ENCODE peak calls at places on chromosome 1, in eight cellular contexts. J is coronary artery, E is colonic mucosa, C is epithelial cell of esophagus, F is spleen, P is retinal pigment epithelial cell, B is uterus, H is fibroblast of lung. K is an unnamed sample.

GRCh38 chr1:7808253-7808844 is 24.3 kb downstream of the PER3 start:
- DNase-seq in J (no peak), E (no peak), C (peak; percentile 61), F (no peak), P (no peak), B (no peak), H (peak; percentile 42), K (peak; percentile 26)

GRCh38 chr1:177302365-177303044 is 131.7 kb downstream of the BRINP2 start:
- DNase-seq in J (no peak), E (no peak), C (no peak), F (no peak), P (peak; percentile 73), B (no peak), H (no peak), K (no peak)

GRCh38 chr1:31476891-31477846 is 64.2 kb downstream of the SERINC2 start:
- DNase-seq in J (no peak), E (no peak), C (peak; percentile 73), F (no peak), P (no peak), B (no peak), H (no peak), K (no peak)

GRCh38 chr1:81053826-81054225 is 746.9 kb upstream of the ADGRL2 start:
- DNase-seq in J (no peak), E (no peak), C (no peak), F (no peak), P (no peak), B (no peak), H (no peak), K (no peak)

GRCh38 chr1:2812939-2813653 is 11.6 kb upstream of the TTC34 start:
- DNase-seq in J (no peak), E (no peak), C (no peak), F (no peak), P (no peak), B (no peak), H (no peak), K (no peak)

GRCh38 chr1:219784660-219785391 is 143.5 kb downstream of the SLC30A10 start:
- DNase-seq in J (no peak), E (no peak), C (no peak), F (no peak), P (no peak), B (peak; percentile 18), H (peak; percentile 73), K (no peak)

GRCh38 chr1:110210604-110211502 is 739 bp downstream of the KCNC4 start:
- DNase-seq in J (peak; percentile 80), E (peak; percentile 71), C (peak; percentile 45), F (peak; percentile 92), P (no peak), B (peak; percentile 40), H (peak; percentile 46), K (no peak)

GRCh38 chr1:205379056-205379455 is 22.3 kb upstream of the KLHDC8A start:
- DNase-seq in J (no peak), E (no peak), C (no peak), F (no peak), P (no peak), B (no peak), H (no peak), K (no peak)

GRCh38 chr1:159960721-159961381 is 6.8 kb upstream of the SLAMF9 start:
- DNase-seq in J (peak; percentile 83), E (peak; percentile 81), C (peak; percentile 97), F (no peak), P (no peak), B (no peak), H (peak; percentile 87), K (no peak)

GRCh38 chr1:192539450-192540132 is 36.0 kb upstream of the RGS1 start:
- DNase-seq in J (no peak), E (no peak), C (peak; percentile 45), F (no peak), P (peak; percentile 97), B (peak; percentile 24), H (peak; percentile 98), K (peak; percentile 99)

GRCh38 chr1:219660666-219661463 is 48.0 kb upstream of the ZC3H11B start:
- DNase-seq in J (peak; percentile 81), E (peak; percentile 82), C (peak; percentile 86), F (peak; percentile 84), P (peak; percentile 66), B (peak; percentile 82), H (peak; percentile 88), K (peak; percentile 89)

GRCh38 chr1:200979574-200980451 is 43.7 kb downstream of the KIF21B start:
- DNase-seq in J (no peak), E (peak; percentile 72), C (peak; percentile 30), F (peak; percentile 88), P (no peak), B (no peak), H (peak; percentile 6), K (no peak)

GRCh38 chr1:172137703-172138102 is 282.8 kb upstream of the C1orf105 start:
- DNase-seq in J (no peak), E (no peak), C (no peak), F (no peak), P (no peak), B (no peak), H (no peak), K (no peak)

GRCh38 chr1:27686223-27686990 is 14.4 kb upstream of the IFI6 start:
- DNase-seq in J (no peak), E (peak; percentile 90), C (peak; percentile 41), F (no peak), P (no peak), B (no peak), H (no peak), K (no peak)

GRCh38 chr1:150508982-150509381 is 1.1 kb downstream of the ECM1 start:
- DNase-seq in J (no peak), E (no peak), C (no peak), F (peak; percentile 41), P (no peak), B (no peak), H (no peak), K (no peak)
- H3K4me3 ChIP-seq in J (peak overlapping the region; percentile 31), E (no peak overlapping the region), C (no peak overlapping the region), F (no peak overlapping the region), P (no peak overlapping the region), B (no peak overlapping the region), H (no peak overlapping the region), K (no peak overlapping the region)

DNA sequence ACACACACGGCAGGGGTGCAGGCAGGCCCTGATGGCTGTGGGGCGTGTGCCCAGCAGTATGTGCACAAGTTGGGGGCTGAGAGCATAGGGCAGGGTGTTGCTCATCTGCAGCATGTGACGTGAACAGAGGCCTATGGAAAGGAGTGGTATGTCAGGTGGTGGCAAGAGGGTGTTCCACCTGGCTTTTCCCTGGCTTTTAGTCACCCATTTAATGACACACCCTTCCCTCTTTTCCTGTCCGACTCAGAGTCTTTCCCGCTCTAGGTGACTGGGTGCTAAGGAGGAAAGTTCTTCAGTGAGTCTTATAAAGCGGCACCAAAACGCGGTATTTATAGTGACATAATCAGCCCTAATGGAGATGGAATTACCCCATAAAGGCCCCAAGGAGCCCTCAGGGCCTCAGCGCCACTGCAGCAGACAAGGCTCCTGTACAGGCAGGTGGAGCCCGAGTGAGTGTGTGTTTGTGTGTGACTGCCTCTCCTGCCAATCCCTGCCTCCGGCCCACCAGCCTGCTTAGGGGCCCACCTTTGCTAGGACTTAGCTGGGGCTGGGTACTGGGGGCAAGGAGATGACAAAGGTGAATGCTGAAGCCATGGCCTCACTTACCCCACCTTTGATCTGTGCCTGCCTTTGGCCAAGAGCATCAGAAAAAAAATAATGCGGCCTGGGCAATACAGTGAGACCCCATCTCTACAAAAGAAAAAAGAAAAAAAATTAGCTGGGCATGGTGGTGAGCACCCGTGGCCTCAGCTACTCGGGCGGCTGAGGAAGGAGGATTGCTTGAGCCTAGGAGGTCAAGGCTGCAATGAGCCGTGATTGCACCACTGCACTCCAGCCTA is 3.3 kb upstream of the EPHA2 start:
- DNase-seq in J (no peak), E (peak; percentile 77), C (peak; percentile 97), F (no peak), P (no peak), B (no peak), H (no peak), K (no peak)
- TF ChIP-seq CTCF in J (no peak), E (no peak), C (no peak), F (no peak), P (no peak), B (no peak), H (no peak), K (no peak)

GRCh38 chr1:158203693-158204457 is 23.2 kb downstream of the CD1D start:
- DNase-seq in J (peak; percentile 54), E (peak; percentile 40), C (peak; percentile 72), F (no peak), P (peak; percentile 27), B (no peak), H (peak; percentile 49), K (peak; percentile 47)
- H3K4me3 ChIP-seq in J (no peak overlapping the region), E (no peak overlapping the region), C (no peak overlapping the region), F (no peak overlapping the region), P (no peak overlapping the region), B (no peak overlapping the region), H (no peak overlapping the region), K (no peak overlapping the region)

GRCh38 chr1:245516178-245516829 is 361.5 kb downstream of the KIF26B start:
- DNase-seq in J (no peak), E (no peak), C (no peak), F (no peak), P (no peak), B (no peak), H (peak; percentile 26), K (peak; percentile 29)

GRCh38 chr1:245512181-245512888 is 357.6 kb downstream of the KIF26B start:
- DNase-seq in J (no peak), E (no peak), C (no peak), F (no peak), P (no peak), B (no peak), H (peak; percentile 48), K (no peak)

DNA sequence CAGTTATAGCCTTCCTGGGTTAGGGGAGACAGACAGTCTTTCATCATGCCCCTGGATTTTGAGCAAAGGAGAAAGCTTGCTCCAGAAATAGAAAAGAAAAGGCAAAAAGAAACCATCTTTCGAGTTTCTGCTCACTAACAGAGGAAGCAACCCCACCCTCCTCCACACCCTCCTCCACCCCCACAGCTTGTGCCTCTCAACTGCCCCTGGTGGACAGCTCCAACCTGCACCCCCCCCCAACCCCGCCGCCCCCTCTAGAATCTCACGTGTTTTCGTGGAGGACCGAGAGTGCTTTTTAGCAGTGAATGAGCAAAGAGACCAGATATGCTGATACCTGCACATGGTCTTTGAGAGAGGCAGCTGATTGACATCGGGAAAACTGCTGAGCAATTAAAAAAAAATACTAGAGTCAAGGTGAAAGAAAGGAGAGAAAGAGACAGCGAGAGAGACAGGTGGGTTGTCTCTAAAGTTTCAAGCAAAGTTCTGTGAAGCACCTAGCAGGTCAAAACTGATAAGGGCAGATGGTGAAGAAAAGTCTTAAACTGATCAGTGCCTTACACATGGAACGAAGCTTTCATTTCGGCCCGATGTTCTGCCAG is 358.3 kb downstream of the KIF26B start:
- DNase-seq in J (no peak), E (no peak), C (no peak), F (no peak), P (no peak), B (no peak), H (peak; percentile 34), K (no peak)
- TF ChIP-seq CTCF in J (no peak), E (no peak), C (no peak), F (no peak), P (no peak), B (no peak), H (peak; percentile 24), K (peak; percentile 17)

K was measured in astrocyte of the cerebellum.